ENCODE peak calls at places on chromosomes 6 and 20, in four cellular contexts. J, C, X and Q are unnamed samples.

GRCh38 chr6:170147832-170148708 is 142.8 kb downstream of the DLL1 start:
- DNase-seq in J (no peak), C (no peak), X (no peak), Q (peak)

GRCh38 chr6:74320076-74320475 is 624.1 kb downstream of the CD109 start:
- DNase-seq in J (no peak), C (no peak), X (no peak), Q (no peak)

GRCh38 chr6:63272397-63272796 is 47.4 kb downstream of the LGSN start:
- DNase-seq in J (peak), C (peak), X (no peak), Q (no peak)

GRCh38 chr6:86459978-86460377 is 477.4 kb upstream of the HTR1E start:
- DNase-seq in J (no peak), C (no peak), X (no peak), Q (no peak)

GRCh38 chr6:10522929-10523573 is 1.9 kb downstream of the GCNT2 start:
- DNase-seq in J (peak), C (no peak), X (no peak), Q (peak)

GRCh38 chr6:145891565-145891964 is 72.6 kb downstream of the SHPRH start:
- DNase-seq in J (no peak), C (no peak), X (no peak), Q (no peak)

GRCh38 chr6:98203170-98203806 is 631.1 kb upstream of the POU3F2 start:
- DNase-seq in J (no peak), C (no peak), X (no peak), Q (no peak)

GRCh38 chr6:158283304-158284005 is 28.8 kb upstream of the TULP4 start:
- DNase-seq in J (no peak), C (no peak), X (no peak), Q (peak)

GRCh38 chr6:19465760-19466159 is 371.4 kb upstream of the ID4 start:
- DNase-seq in J (no peak), C (no peak), X (no peak), Q (no peak)

GRCh38 chr20:40493071-40493470 is 196.0 kb downstream of the MAFB start:
- DNase-seq in J (no peak), C (no peak), X (no peak), Q (no peak)

GRCh38 chr6:40893021-40893420 is 146.0 kb downstream of the UNC5CL start:
- DNase-seq in J (no peak), C (no peak), X (no peak), Q (no peak)

GRCh38 chr20:22546344-22546743 is 38.0 kb downstream of the FOXA2 start:
- DNase-seq in J (no peak), C (no peak), X (no peak), Q (no peak)

GRCh38 chr6:3250278-3250677 is 8.5 kb upstream of the PSMG4 start:
- DNase-seq in J (no peak), C (no peak), X (no peak), Q (no peak)
- TF ChIP-seq CREM in J (no peak), C (no peak), X (no peak), Q (no peak)

GRCh38 chr20:59193325-59193724 is 29.7 kb downstream of the ZNF831 start:
- DNase-seq in J (no peak), C (no peak), X (no peak), Q (no peak)

GRCh38 chr20:59191036-59191755 is 27.6 kb downstream of the ZNF831 start:
- DNase-seq in J (no peak), C (no peak), X (no peak), Q (no peak)

GRCh38 chr20:59192533-59192896 is 28.9 kb downstream of the ZNF831 start:
- DNase-seq in J (no peak), C (no peak), X (no peak), Q (no peak)

GRCh38 chr20:59190509-59190908 is 26.9 kb downstream of the ZNF831 start:
- DNase-seq in J (no peak), C (no peak), X (no peak), Q (no peak)

DNA sequence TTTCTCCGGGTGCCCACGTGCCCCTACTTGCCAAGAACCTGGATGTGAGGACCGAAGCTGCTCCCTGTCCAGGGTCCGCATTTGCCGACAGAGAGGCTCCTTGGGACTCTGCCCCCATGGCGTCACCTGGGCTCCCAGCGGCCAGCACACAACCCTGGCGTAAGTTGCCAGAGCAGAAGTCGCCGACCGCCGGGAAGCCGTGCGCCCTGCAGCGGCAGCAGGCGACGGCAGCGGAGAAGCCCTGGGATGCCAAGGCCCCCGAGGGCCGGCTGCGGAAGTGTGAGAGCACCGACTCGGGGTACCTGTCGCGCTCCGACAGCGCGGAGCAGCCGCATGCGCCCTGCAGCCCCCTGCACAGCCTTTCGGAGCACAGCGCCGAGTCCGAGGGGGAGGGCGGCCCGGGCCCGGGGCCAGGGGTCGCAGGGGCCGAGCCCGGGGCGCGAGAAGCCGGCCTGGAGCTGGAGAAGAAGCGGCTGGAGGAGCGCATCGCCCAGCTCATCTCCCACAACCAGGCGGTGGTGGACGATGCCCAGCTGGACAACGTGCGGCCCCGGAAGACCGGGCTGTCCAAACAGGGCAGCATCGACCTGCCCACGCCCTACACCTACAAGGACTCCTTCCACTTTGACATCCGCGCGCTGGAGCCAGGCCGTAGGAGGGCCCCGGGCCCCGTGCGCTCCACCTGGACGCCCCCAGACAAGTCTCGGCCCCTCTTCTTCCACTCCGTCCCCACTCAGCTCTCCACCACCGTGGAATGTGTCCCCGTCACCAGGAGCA is 28.3 kb downstream of the ZNF831 start:
- DNase-seq in J (no peak), C (no peak), X (no peak), Q (no peak)
- TF ChIP-seq NR2C2 in J (no peak), C (no peak), X (no peak), Q (no peak)

DNA sequence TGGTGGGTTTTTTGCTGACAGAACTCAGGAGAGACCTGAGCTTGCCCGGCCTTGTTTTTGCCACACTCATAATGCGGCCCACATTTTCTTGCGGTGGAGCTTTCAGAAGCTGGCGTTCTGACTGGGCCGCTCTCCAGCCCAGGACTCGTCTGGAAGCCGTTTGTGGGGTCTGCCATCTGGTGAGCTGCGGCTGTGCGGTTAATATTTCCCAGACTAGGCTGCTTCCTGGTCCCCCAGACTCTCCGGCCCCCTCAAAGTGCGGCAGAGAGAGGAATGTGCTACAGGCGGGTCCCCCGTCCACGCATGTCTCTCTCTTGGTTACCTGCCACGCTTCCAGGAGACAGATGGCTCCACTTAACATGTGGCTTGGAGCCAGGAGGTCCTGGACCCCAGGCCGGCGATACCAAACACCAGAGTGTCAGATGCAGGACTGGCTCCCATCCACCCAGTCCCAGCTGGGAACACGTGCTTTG is 128.9 kb upstream of the PMEPA1 start:
- DNase-seq in J (no peak), C (no peak), X (no peak), Q (no peak)
- TF ChIP-seq ATF3 in J (no peak), C (no peak), X (no peak), Q (no peak)

GRCh38 chr6:13384506-13384905 is 56.2 kb upstream of the TBC1D7 start:
- DNase-seq in J (no peak), C (no peak), X (no peak), Q (no peak)

GRCh38 chr6:13390658-13391057 is 62.3 kb upstream of the TBC1D7 start:
- DNase-seq in J (no peak), C (no peak), X (no peak), Q (no peak)

GRCh38 chr6:13380761-13381160 is 52.4 kb upstream of the TBC1D7 start:
- DNase-seq in J (no peak), C (peak), X (no peak), Q (no peak)

GRCh38 chr6:13383280-13384163 is 55.2 kb upstream of the TBC1D7 start:
- DNase-seq in J (peak), C (no peak), X (peak), Q (no peak)

GRCh38 chr6:13384966-13385365 is 56.6 kb upstream of the TBC1D7 start:
- DNase-seq in J (no peak), C (no peak), X (no peak), Q (no peak)
- TF ChIP-seq CREM in J (no peak), C (no peak), X (no peak), Q (no peak)

GRCh38 chr6:52966101-52966500 is 29.0 kb downstream of the GSTA4 start:
- DNase-seq in J (no peak), C (no peak), X (no peak), Q (no peak)
- TF ChIP-seq NR2C2 in J (no peak), C (no peak), X (no peak), Q (no peak)